ENCODE peak calls at places on chromosome 20, in nine cellular contexts. P, T, Z, I, H, C, N, V and U are unnamed samples.

GRCh38 chr20:45934046-45934586 is 367 bp upstream of the PCIF1 start:
- DNase-seq in N (peak), T (peak), C (peak), I (peak), H (no peak), V (peak), P (peak), Z (no peak), U (peak)

GRCh38 chr20:17919149-17919548 is 49.4 kb downstream of the SNX5 start:
- DNase-seq in I (no peak), P (no peak), C (no peak), H (no peak), Z (no peak), T (no peak), N (no peak), V (no peak), U (no peak)

GRCh38 chr20:59515013-59515905 is 89.1 kb upstream of the PHACTR3 start:
- DNase-seq in V (peak), H (no peak), P (peak), I (peak), N (peak), Z (no peak), T (peak), C (peak), U (peak)

GRCh38 chr20:55919319-55919718 is 86.0 kb downstream of the CBLN4 start:
- DNase-seq in H (no peak), T (no peak), C (no peak), P (no peak), V (no peak), Z (no peak), N (no peak), I (no peak), U (no peak)

GRCh38 chr20:46316984-46317684 is 8.8 kb upstream of the CDH22 start:
- DNase-seq in V (no peak), I (no peak), P (no peak), N (no peak), C (peak), H (no peak), Z (no peak), T (no peak), U (no peak)

GRCh38 chr20:42530855-42531674 is 658.6 kb downstream of the PTPRT start:
- DNase-seq in H (no peak), C (no peak), N (peak), T (peak), P (no peak), Z (no peak), I (peak), V (peak), U (no peak)

GRCh38 chr20:5402903-5403531 is 86.3 kb upstream of the PROKR2 start:
- DNase-seq in N (peak), P (no peak), T (peak), C (no peak), H (no peak), V (peak), I (peak), Z (no peak), U (no peak)

GRCh38 chr20:8212286-8212685 is 80.2 kb downstream of the PLCB1 start:
- DNase-seq in V (no peak), H (no peak), I (no peak), P (no peak), Z (no peak), N (no peak), T (peak), C (no peak), U (no peak)

GRCh38 chr20:63315982-63316491 is 23.1 kb downstream of the COL20A1 start:
- DNase-seq in N (no peak), Z (no peak), V (no peak), I (no peak), H (no peak), C (peak), T (no peak), P (no peak), U (peak)

GRCh38 chr20:23143098-23143497 is 57.0 kb upstream of the CD93 start:
- DNase-seq in I (peak), Z (no peak), T (peak), H (no peak), P (peak), C (peak), N (peak), V (no peak), U (peak)

GRCh38 chr20:9999660-10000059 is 35.1 kb upstream of the ANKEF1 start:
- DNase-seq in T (peak), V (peak), H (no peak), N (no peak), I (no peak), C (no peak), P (no peak), Z (no peak), U (no peak)

GRCh38 chr20:10877345-10877744 is 203.5 kb upstream of the JAG1 start:
- DNase-seq in V (no peak), T (no peak), Z (no peak), I (no peak), C (peak), H (no peak), P (no peak), N (no peak), U (no peak)

GRCh38 chr20:42392417-42392816 is 774.2 kb upstream of the CHD6 start:
- DNase-seq in I (no peak), N (no peak), P (no peak), H (no peak), C (no peak), V (no peak), Z (no peak), T (no peak), U (no peak)

GRCh38 chr20:63386491-63386890 is 25.3 kb upstream of the CHRNA4 start:
- DNase-seq in N (no peak), Z (no peak), C (no peak), V (no peak), H (no peak), T (no peak), I (no peak), P (no peak), U (peak)

GRCh38 chr20:63061701-63062100 is 54.9 kb upstream of the BHLHE23 start:
- DNase-seq in H (no peak), N (no peak), P (no peak), C (no peak), I (no peak), V (no peak), T (no peak), Z (no peak), U (peak)

GRCh38 chr20:20664795-20665194 is 47.6 kb downstream of the RALGAPA2 start:
- DNase-seq in Z (peak), H (no peak), P (peak), C (no peak), T (peak), N (peak), I (peak), V (peak), U (no peak)

GRCh38 chr20:59526242-59527225 is 77.8 kb upstream of the PHACTR3 start:
- DNase-seq in P (no peak), N (peak), I (peak), Z (no peak), V (no peak), T (no peak), C (no peak), H (no peak), U (no peak)

GRCh38 chr20:53493201-53493908 is 100.3 kb downstream of the ZNF217 start:
- DNase-seq in I (no peak), V (no peak), T (no peak), P (no peak), H (no peak), Z (no peak), C (no peak), N (no peak), U (no peak)

GRCh38 chr20:40673442-40673841 is 15.6 kb downstream of the MAFB start:
- DNase-seq in T (no peak), V (no peak), P (no peak), C (no peak), I (no peak), Z (no peak), N (no peak), H (no peak), U (no peak)

GRCh38 chr20:35021063-35021462 is 65.4 kb downstream of the MYH7B start:
- DNase-seq in V (no peak), I (no peak), H (no peak), C (no peak), Z (no peak), P (peak), T (no peak), N (no peak), U (peak)

GRCh38 chr20:35845561-35845960 is 73.7 kb downstream of the PHF20 start:
- DNase-seq in V (no peak), N (peak), P (peak), T (no peak), H (no peak), I (no peak), C (no peak), Z (no peak), U (no peak)

GRCh38 chr20:45308078-45308778 is at the start of gene MATN4:
- DNase-seq in N (no peak), I (no peak), P (no peak), H (no peak), C (peak), Z (no peak), T (no peak), V (no peak), U (no peak)

GRCh38 chr20:34582911-34583310 is 24.4 kb downstream of the MAP1LC3A start:
- DNase-seq in Z (no peak), H (no peak), N (no peak), V (no peak), P (no peak), T (no peak), C (no peak), I (no peak), U (no peak)

GRCh38 chr20:53844259-53844658 is 226.1 kb downstream of the BCAS1 start:
- DNase-seq in C (no peak), Z (no peak), T (no peak), H (no peak), P (no peak), N (no peak), V (no peak), I (no peak), U (no peak)

GRCh38 chr20:5748246-5748645 is 2.0 kb upstream of the SHLD1 start:
- DNase-seq in C (no peak), T (no peak), P (no peak), I (no peak), Z (no peak), V (no peak), N (no peak), H (no peak), U (no peak)

GRCh38 chr20:35166242-35166830 is 5.5 kb upstream of the PROCR start:
- DNase-seq in Z (no peak), C (peak), V (no peak), I (no peak), H (no peak), P (no peak), N (peak), T (no peak), U (no peak)

GRCh38 chr20:54454982-54455381 is 20.4 kb upstream of the DOK5 start:
- DNase-seq in N (no peak), T (no peak), V (no peak), C (no peak), H (no peak), I (no peak), P (no peak), Z (no peak), U (no peak)

GRCh38 chr20:60095456-60095855 is 137.2 kb downstream of the CDH26 start:
- DNase-seq in Z (no peak), I (no peak), N (peak), T (no peak), V (no peak), C (peak), H (no peak), P (no peak), U (no peak)

GRCh38 chr20:46055269-46055668 is 26.3 kb downstream of the SLC12A5 start:
- DNase-seq in P (no peak), C (no peak), V (no peak), H (no peak), N (no peak), I (no peak), Z (no peak), T (no peak), U (no peak)

GRCh38 chr20:63698739-63699465 is 2.5 kb downstream of the TNFRSF6B start:
- DNase-seq in P (peak), C (peak), V (no peak), T (peak), I (no peak), N (peak), Z (no peak), H (peak), U (peak)

GRCh38 chr20:50561379-50562078 is 51.3 kb downstream of the PTPN1 start:
- DNase-seq in C (no peak), Z (no peak), H (peak), V (no peak), N (peak), T (peak), I (no peak), P (peak), U (no peak)

GRCh38 chr20:57616143-57616951 is 3.9 kb downstream of the ZBP1 start:
- DNase-seq in H (no peak), V (no peak), C (no peak), N (no peak), T (no peak), I (no peak), Z (no peak), P (no peak), U (peak)

GRCh38 chr20:62708591-62709536 is at the start of gene NTSR1:
- DNase-seq in N (peak), C (peak), V (no peak), H (no peak), T (no peak), Z (no peak), P (no peak), I (peak), U (peak)

GRCh38 chr20:12173333-12173732 is 255.6 kb downstream of the BTBD3 start:
- DNase-seq in Z (no peak), T (no peak), H (no peak), V (no peak), I (peak), P (no peak), N (no peak), C (no peak), U (no peak)

GRCh38 chr20:60905919-60906318 is 346.1 kb upstream of the CDH4 start:
- DNase-seq in N (no peak), I (no peak), H (no peak), V (no peak), P (no peak), T (no peak), Z (no peak), C (no peak), U (no peak)

GRCh38 chr20:24718696-24719095 is 230.4 kb upstream of the CST7 start:
- DNase-seq in P (no peak), I (no peak), T (peak), N (no peak), C (no peak), V (no peak), Z (no peak), H (no peak), U (no peak)

GRCh38 chr20:19936801-19937583 is 80.2 kb upstream of the NAA20 start:
- DNase-seq in C (peak), T (peak), H (no peak), Z (peak), P (no peak), V (no peak), N (no peak), I (no peak), U (peak)

GRCh38 chr20:10079964-10080363 is 45.2 kb downstream of the ANKEF1 start:
- DNase-seq in C (no peak), N (peak), T (no peak), P (peak), V (no peak), I (no peak), Z (no peak), H (peak), U (no peak)

GRCh38 chr20:48100483-48100882 is 315.2 kb upstream of the SULF2 start:
- DNase-seq in Z (no peak), I (no peak), H (no peak), T (no peak), C (no peak), P (no peak), V (no peak), N (no peak), U (no peak)

GRCh38 chr20:48106428-48106827 is 321.1 kb upstream of the SULF2 start:
- DNase-seq in N (peak), H (no peak), T (no peak), Z (no peak), C (no peak), P (no peak), V (no peak), I (no peak), U (no peak)

GRCh38 chr20:48098866-48099265 is 313.6 kb upstream of the SULF2 start:
- DNase-seq in I (no peak), P (peak), C (no peak), Z (no peak), H (no peak), T (no peak), V (no peak), N (peak), U (no peak)

GRCh38 chr20:48102076-48102787 is 317.0 kb upstream of the SULF2 start:
- DNase-seq in C (no peak), P (no peak), T (no peak), V (no peak), Z (no peak), H (no peak), I (no peak), N (no peak), U (no peak)

DNA sequence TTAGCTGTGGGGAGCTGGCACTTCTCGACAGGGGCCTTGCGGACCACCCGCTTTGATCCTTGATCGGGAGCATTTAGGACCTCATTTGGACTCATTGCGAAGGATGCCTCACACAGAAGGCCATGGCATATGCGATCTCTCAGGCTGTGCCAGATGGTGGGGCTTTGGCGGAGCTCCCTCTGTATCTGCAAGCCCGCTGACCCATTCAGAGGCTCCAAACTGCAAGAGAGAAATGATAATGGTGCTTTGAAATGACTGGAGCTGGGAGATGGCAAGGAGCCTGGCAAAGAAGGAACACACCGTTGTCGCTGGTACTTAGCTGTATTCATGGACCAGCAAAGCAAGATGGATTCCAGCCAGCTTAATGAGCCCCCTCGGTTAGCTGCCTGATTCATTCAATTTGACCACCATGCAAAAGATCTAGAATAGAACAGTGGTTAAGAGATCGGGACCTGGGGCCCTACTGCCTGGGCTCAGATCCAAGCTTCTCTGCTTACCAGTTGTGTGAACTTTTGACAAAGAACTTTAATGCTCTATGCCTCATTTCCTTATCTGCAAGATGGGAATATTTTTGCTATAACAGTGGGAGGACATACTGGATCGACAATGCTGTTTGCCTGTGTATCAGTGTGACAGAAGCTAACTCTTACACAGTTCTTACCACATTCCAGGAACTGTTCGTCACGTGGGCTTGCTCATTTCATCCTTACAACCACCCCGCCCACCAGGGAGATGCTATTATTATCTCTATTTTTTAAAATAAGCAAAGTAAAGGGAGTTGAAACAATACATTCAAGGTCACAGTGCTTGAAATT is 317.7 kb upstream of the SULF2 start:
- DNase-seq in H (no peak), P (peak), C (no peak), T (no peak), N (peak), V (no peak), Z (no peak), I (no peak), U (no peak)
- H3K4me3 ChIP-seq in H (no peak), P (no peak), C (no peak), T (no peak), N (no peak), V (no peak), Z (no peak), I (no peak), U (no peak)

GRCh38 chr20:3901028-3901746 is 12.0 kb downstream of the PANK2 start:
- DNase-seq in C (no peak), H (no peak), I (no peak), P (no peak), T (no peak), N (peak), Z (no peak), V (no peak), U (no peak)
- H3K4me3 ChIP-seq in C (no peak), H (no peak), I (no peak), P (no peak), T (no peak), N (peak), Z (no peak), V (no peak), U (peak)

GRCh38 chr20:31842471-31843157 is 2.8 kb downstream of the FOXS1 start:
- DNase-seq in P (peak), C (peak), Z (no peak), I (no peak), T (no peak), H (no peak), V (no peak), N (peak), U (no peak)
- H3K4me3 ChIP-seq in P (no peak), C (no peak), Z (no peak), I (no peak), T (no peak), H (no peak), V (no peak), N (no peak), U (no peak)

DNA sequence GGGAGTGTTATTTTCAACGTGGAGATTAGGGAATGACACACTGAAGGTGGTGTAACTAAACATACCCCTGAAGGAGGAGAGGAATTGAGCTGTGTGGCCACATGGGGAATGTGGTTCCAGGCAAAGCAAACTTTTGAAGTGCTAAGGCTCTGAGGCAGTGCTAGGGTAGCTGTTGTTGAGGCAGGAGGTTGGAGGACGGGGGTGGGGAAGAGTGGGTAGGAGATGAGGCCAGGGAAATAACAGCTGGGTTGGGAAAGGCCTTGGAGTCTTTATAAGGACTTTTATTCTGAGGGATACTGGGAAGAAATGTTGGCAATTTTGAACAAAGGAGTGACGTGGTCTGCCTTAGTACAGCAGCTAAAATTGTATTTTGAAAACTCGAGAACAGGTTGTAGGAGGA is 13.0 kb downstream of the RPRD1B start:
- DNase-seq in V (no peak), C (no peak), P (no peak), H (no peak), Z (no peak), I (no peak), N (no peak), T (no peak), U (no peak)
- H3K4me3 ChIP-seq in V (no peak), C (no peak), P (no peak), H (no peak), Z (no peak), I (no peak), N (no peak), T (no peak), U (no peak)